ENCODE peak calls at places on chromosome 7, in nine cellular contexts. X is IMR-90, D is heart left ventricle, F is endothelial cell of umbilical vein, M is endodermal cell, O is left ventricle myocardium inferior, Y is lung, S is heart right ventricle, T is HCT116. P is an unnamed sample.

GRCh38 chr7:82605247-82605864 is 161.8 kb upstream of the CACNA2D1 start:
- DNase-seq in X (peak), D (no peak), F (peak), M (peak), O (no peak), Y (no peak), S (no peak), T (peak), P (no peak)

GRCh38 chr7:2734761-2735571 is 47.0 kb downstream of the AMZ1 start:
- DNase-seq in X (no peak), D (peak), F (peak), M (no peak), O (peak), Y (no peak), S (no peak), T (no peak), P (no peak)

GRCh38 chr7:127758105-127758504 is 106.1 kb downstream of the SND1 start:
- DNase-seq in X (no peak), D (no peak), F (no peak), M (no peak), O (no peak), Y (no peak), S (no peak), T (no peak), P (no peak)

GRCh38 chr7:131438969-131439368 is 111.3 kb downstream of the MKLN1 start:
- DNase-seq in X (no peak), D (no peak), F (no peak), M (no peak), O (no peak), Y (no peak), S (no peak), T (no peak), P (no peak)

GRCh38 chr7:28926871-28927597 is 31.1 kb downstream of the TRIL start:
- DNase-seq in X (peak), D (peak), F (peak), M (peak), O (peak), Y (peak), S (peak), T (peak), P (peak)

GRCh38 chr7:130401101-130401500 is 20.8 kb downstream of the CPA1 start:
- DNase-seq in X (no peak), D (no peak), F (no peak), M (no peak), O (no peak), Y (no peak), S (no peak), T (no peak), P (no peak)

GRCh38 chr7:73734619-73735525 is 3.7 kb downstream of the ABHD11 start:
- DNase-seq in X (peak), D (peak), F (peak), M (peak), O (peak), Y (peak), S (peak), T (peak), P (no peak)

GRCh38 chr7:115516341-115516740 is 514.2 kb downstream of the TFEC start:
- DNase-seq in X (no peak), D (no peak), F (no peak), M (no peak), O (no peak), Y (no peak), S (no peak), T (no peak), P (no peak)

GRCh38 chr7:2248984-2249694 is 7.1 kb downstream of the NUDT1 start:
- DNase-seq in X (peak), D (peak), F (peak), M (no peak), O (peak), Y (peak), S (peak), T (no peak), P (peak)

GRCh38 chr7:24891173-24891787 is 88.7 kb downstream of the OSBPL3 start:
- DNase-seq in X (no peak), D (no peak), F (peak), M (no peak), O (no peak), Y (no peak), S (no peak), T (no peak), P (no peak)

GRCh38 chr7:13880789-13881188 is 108.7 kb downstream of the ETV1 start:
- DNase-seq in X (peak), D (no peak), F (no peak), M (no peak), O (no peak), Y (no peak), S (no peak), T (peak), P (peak)

GRCh38 chr7:28955723-28956607 is 2.2 kb downstream of the TRIL start:
- DNase-seq in X (peak), D (peak), F (peak), M (peak), O (peak), Y (peak), S (peak), T (no peak), P (no peak)

GRCh38 chr7:102284891-102285540 is 1.7 kb upstream of the SH2B2 start:
- DNase-seq in X (no peak), D (peak), F (no peak), M (no peak), O (peak), Y (peak), S (peak), T (no peak), P (no peak)

GRCh38 chr7:41451826-41452225 is 251.1 kb downstream of the INHBA start:
- DNase-seq in X (peak), D (no peak), F (peak), M (no peak), O (no peak), Y (no peak), S (no peak), T (no peak), P (no peak)

GRCh38 chr7:30159153-30159552 is 24.4 kb downstream of the MTURN start:
- DNase-seq in X (no peak), D (no peak), F (no peak), M (no peak), O (no peak), Y (no peak), S (no peak), T (no peak), P (no peak)

GRCh38 chr7:156841497-156841896 is 51.5 kb downstream of the LMBR1 start:
- DNase-seq in X (no peak), D (no peak), F (no peak), M (no peak), O (no peak), Y (no peak), S (no peak), T (no peak), P (no peak)

GRCh38 chr7:136055266-136055665 is 78.1 kb upstream of the MTPN start:
- DNase-seq in X (no peak), D (no peak), F (no peak), M (no peak), O (no peak), Y (no peak), S (no peak), T (no peak), P (no peak)

GRCh38 chr7:101733713-101734475 is 83.5 kb upstream of the CUX1 start:
- DNase-seq in X (peak), D (no peak), F (peak), M (peak), O (peak), Y (peak), S (peak), T (no peak), P (no peak)

GRCh38 chr7:133484135-133484534 is 231.3 kb downstream of the EXOC4 start:
- DNase-seq in X (no peak), D (no peak), F (no peak), M (no peak), O (no peak), Y (no peak), S (no peak), T (no peak), P (no peak)

GRCh38 chr7:152200395-152200794 is 174.9 kb downstream of the GALNT11 start:
- DNase-seq in X (no peak), D (no peak), F (no peak), M (no peak), O (no peak), Y (no peak), S (no peak), T (no peak), P (no peak)

GRCh38 chr7:151174246-151175046 is 7.0 kb upstream of the GBX1 start:
- DNase-seq in X (peak), D (peak), F (peak), M (no peak), O (no peak), Y (no peak), S (peak), T (no peak), P (no peak)

GRCh38 chr7:38169862-38170261 is 8.2 kb upstream of the STARD3NL start:
- DNase-seq in X (peak), D (no peak), F (peak), M (peak), O (no peak), Y (no peak), S (no peak), T (no peak), P (no peak)

GRCh38 chr7:140674899-140675701 is 2.4 kb downstream of the ADCK2 start:
- DNase-seq in X (peak), D (no peak), F (peak), M (peak), O (no peak), Y (no peak), S (no peak), T (peak), P (no peak)

GRCh38 chr7:25545125-25546008 is 317.1 kb upstream of the NPVF start:
- DNase-seq in X (no peak), D (no peak), F (no peak), M (no peak), O (peak), Y (no peak), S (peak), T (no peak), P (no peak)

GRCh38 chr7:151572136-151572535 is 52.4 kb upstream of the RHEB start:
- DNase-seq in X (no peak), D (no peak), F (no peak), M (no peak), O (no peak), Y (no peak), S (no peak), T (no peak), P (no peak)

GRCh38 chr7:141840708-141841107 is 577 bp downstream of the PRSS37 start:
- DNase-seq in X (no peak), D (no peak), F (no peak), M (no peak), O (no peak), Y (no peak), S (no peak), T (no peak), P (no peak)

GRCh38 chr7:16753102-16753931 is at the start of gene TSPAN13:
- DNase-seq in X (peak), D (peak), F (peak), M (peak), O (peak), Y (peak), S (peak), T (peak), P (no peak)

GRCh38 chr7:107684947-107685463 is 24.4 kb downstream of the SLC26A4 start:
- DNase-seq in X (no peak), D (no peak), F (no peak), M (no peak), O (no peak), Y (no peak), S (no peak), T (no peak), P (no peak)

GRCh38 chr7:455110-455928 is 64.3 kb downstream of the PDGFA start:
- DNase-seq in X (no peak), D (peak), F (peak), M (no peak), O (peak), Y (no peak), S (peak), T (no peak), P (no peak)

GRCh38 chr7:15682751-15683150 is 3.7 kb downstream of the MEOX2 start:
- DNase-seq in X (no peak), D (no peak), F (peak), M (no peak), O (no peak), Y (no peak), S (no peak), T (no peak), P (no peak)
- H3K4me3 ChIP-seq in X (no peak), D (peak), F (peak), M (no peak), O (peak), Y (no peak), S (peak), T (no peak), P (no peak)

DNA sequence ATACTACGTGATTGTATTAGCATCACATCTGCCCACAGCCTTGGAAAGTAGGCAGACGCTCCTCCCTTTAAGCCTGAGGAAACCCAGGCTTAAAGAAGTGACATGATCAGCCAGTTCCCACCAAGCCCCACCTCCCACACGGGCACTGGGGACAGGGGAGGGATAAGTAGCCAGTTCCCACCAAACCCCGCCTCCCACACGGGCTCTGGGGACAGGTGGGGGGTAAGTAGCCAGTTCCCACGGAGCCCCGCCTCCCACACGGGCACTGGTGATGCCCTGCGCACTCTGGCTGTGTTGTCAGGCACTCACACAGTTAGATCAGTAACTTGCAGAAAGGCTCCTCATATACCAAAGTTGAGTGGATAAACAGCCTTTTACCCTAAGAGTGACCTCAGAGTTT is 606.8 kb downstream of the PTPRN2 start:
- DNase-seq in X (no peak), D (no peak), F (no peak), M (peak), O (no peak), Y (no peak), S (no peak), T (no peak), P (no peak)
- H3K27ac ChIP-seq in X (no peak), D (no peak), F (no peak), M (no peak), O (no peak), Y (no peak), S (no peak), T (no peak), P (no peak)

GRCh38 chr7:105502173-105502572 is 19.9 kb downstream of the PUS7 start:
- DNase-seq in X (no peak), D (no peak), F (no peak), M (no peak), O (no peak), Y (no peak), S (no peak), T (no peak), P (no peak)

GRCh38 chr7:105493196-105493927 is 28.7 kb downstream of the PUS7 start:
- DNase-seq in X (peak), D (no peak), F (no peak), M (no peak), O (no peak), Y (no peak), S (no peak), T (no peak), P (no peak)

GRCh38 chr7:105496501-105496900 is 25.6 kb downstream of the PUS7 start:
- DNase-seq in X (peak), D (no peak), F (peak), M (no peak), O (no peak), Y (no peak), S (no peak), T (no peak), P (no peak)

GRCh38 chr7:105493928-105494325 is 28.1 kb downstream of the PUS7 start:
- DNase-seq in X (peak), D (no peak), F (peak), M (no peak), O (no peak), Y (peak), S (no peak), T (no peak), P (peak)

DNA sequence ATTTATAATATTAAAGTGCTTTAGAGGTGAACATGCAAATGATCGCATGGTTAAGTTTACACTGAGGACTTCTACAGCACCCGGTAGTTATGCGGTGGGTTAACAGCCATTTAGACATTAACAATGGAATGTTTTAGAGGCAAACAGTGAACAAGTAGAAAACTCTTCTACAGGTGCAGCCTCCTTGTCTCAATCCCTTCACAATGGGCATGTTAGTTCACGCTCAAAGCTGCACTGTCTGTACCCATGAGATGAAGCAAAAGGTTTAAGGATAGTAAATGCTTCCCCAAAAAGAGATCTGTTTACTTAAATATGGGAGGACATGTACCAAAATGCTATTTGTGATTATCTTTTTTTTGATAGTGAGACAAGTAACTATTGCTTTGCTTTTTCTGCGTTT is 25.1 kb downstream of the PUS7 start:
- DNase-seq in X (no peak), D (no peak), F (no peak), M (no peak), O (no peak), Y (no peak), S (no peak), T (no peak), P (no peak)
- H3K4me3 ChIP-seq in X (peak), D (no peak), F (no peak), M (peak), O (no peak), Y (no peak), S (no peak), T (no peak), P (no peak)

GRCh38 chr7:99106411-99106810 is 37.5 kb downstream of the SMURF1 start:
- DNase-seq in X (no peak), D (no peak), F (no peak), M (peak), O (no peak), Y (no peak), S (no peak), T (no peak), P (no peak)
- H3K27ac ChIP-seq in X (no peak), D (no peak), F (peak), M (no peak), O (no peak), Y (no peak), S (no peak), T (no peak), P (no peak)

GRCh38 chr7:5494683-5495561 is 71.3 kb upstream of the TNRC18 start:
- DNase-seq in X (peak), D (peak), F (peak), M (peak), O (peak), Y (peak), S (peak), T (peak), P (no peak)
- H3K4me3 ChIP-seq in X (no peak), D (peak), F (no peak), M (no peak), O (peak), Y (no peak), S (peak), T (no peak), P (no peak)

GRCh38 chr7:87345962-87346371 is 503 bp downstream of the CROT start:
- DNase-seq in X (no peak), D (no peak), F (no peak), M (no peak), O (no peak), Y (no peak), S (no peak), T (no peak), P (no peak)
- H3K27ac ChIP-seq in X (peak), D (peak), F (no peak), M (no peak), O (peak), Y (peak), S (peak), T (no peak), P (no peak)

DNA sequence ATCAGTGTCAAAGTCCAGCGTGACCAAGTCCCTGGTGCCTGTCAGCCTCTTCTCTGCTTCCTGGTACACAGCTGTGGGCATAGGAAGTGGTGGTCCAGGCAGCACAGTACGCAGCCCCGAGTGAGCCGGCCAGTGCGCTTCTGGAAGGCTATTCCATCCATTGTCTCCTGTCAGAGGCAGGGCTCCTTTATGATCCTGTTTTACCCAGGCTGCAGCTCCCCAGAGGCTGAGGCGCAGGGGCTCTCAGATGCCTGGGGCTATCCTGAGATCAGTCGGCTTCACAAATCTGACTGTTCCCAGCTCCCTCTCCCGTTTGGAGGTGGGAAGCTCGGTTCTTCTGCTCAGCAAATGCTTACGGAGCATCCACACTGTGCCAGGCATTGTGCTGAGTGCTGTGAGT is 70.3 kb downstream of the LANCL2 start:
- DNase-seq in X (no peak), D (no peak), F (no peak), M (no peak), O (no peak), Y (no peak), S (no peak), T (no peak), P (no peak)
- H3K4me3 ChIP-seq in X (no peak), D (no peak), F (no peak), M (no peak), O (no peak), Y (no peak), S (no peak), T (no peak), P (no peak)

GRCh38 chr7:66078067-66078466 is 2.4 kb downstream of the ASL start:
- DNase-seq in X (no peak), D (no peak), F (no peak), M (no peak), O (no peak), Y (no peak), S (peak), T (no peak), P (no peak)
- H3K27ac ChIP-seq in X (no peak), D (no peak), F (no peak), M (no peak), O (no peak), Y (no peak), S (no peak), T (no peak), P (no peak)

P was measured in AG04450.